ENCODE peak calls at places on chromosomes 6 and 20, in six cellular contexts. C, I, Y, G, E and N are unnamed samples.

GRCh38 chr20:59376109-59376841 is 75.9 kb downstream of the EDN3 start:
- DNase-seq in C (no peak), I (no peak), Y (no peak), G (no peak), E (no peak), N (no peak)

GRCh38 chr20:34037121-34037520 is 43.4 kb downstream of the RALY start:
- DNase-seq in C (no peak), I (no peak), Y (no peak), G (peak), E (no peak), N (no peak)

GRCh38 chr20:36483919-36484808 is 57.2 kb upstream of the MYL9 start:
- DNase-seq in C (no peak), I (no peak), Y (no peak), G (no peak), E (peak), N (no peak)

GRCh38 chr6:12472601-12473038 is 182.5 kb downstream of the EDN1 start:
- DNase-seq in C (no peak), I (peak), Y (peak), G (peak), E (no peak), N (no peak)

GRCh38 chr6:72941751-72942150 is 283.5 kb downstream of the KHDC1L start:
- DNase-seq in C (no peak), I (no peak), Y (no peak), G (no peak), E (no peak), N (no peak)

GRCh38 chr6:148183776-148184175 is 158.9 kb upstream of the SASH1 start:
- DNase-seq in C (no peak), I (no peak), Y (no peak), G (no peak), E (no peak), N (no peak)

GRCh38 chr6:26240981-26241770 is 123.8 kb upstream of the BTN3A2 start:
- DNase-seq in C (no peak), I (peak), Y (no peak), G (peak), E (peak), N (no peak)

GRCh38 chr6:157966597-157966977 is 15.1 kb upstream of the SYNJ2 start:
- DNase-seq in C (no peak), I (no peak), Y (peak), G (no peak), E (no peak), N (no peak)

GRCh38 chr6:33589723-33590530 is 9.9 kb upstream of the BAK1 start:
- DNase-seq in C (peak), I (peak), Y (peak), G (peak), E (peak), N (peak)

GRCh38 chr20:45550765-45551164 is 3.6 kb upstream of the EPPIN start:
- DNase-seq in C (no peak), I (no peak), Y (no peak), G (no peak), E (no peak), N (no peak)

GRCh38 chr20:45545351-45545750 is 1.9 kb downstream of the EPPIN start:
- DNase-seq in C (no peak), I (no peak), Y (no peak), G (no peak), E (no peak), N (no peak)

GRCh38 chr20:45548410-45548809 is 1.2 kb upstream of the EPPIN start:
- DNase-seq in C (no peak), I (no peak), Y (no peak), G (no peak), E (no peak), N (no peak)

GRCh38 chr20:45547206-45547770 is at the start of gene EPPIN:
- DNase-seq in C (no peak), I (no peak), Y (no peak), G (no peak), E (no peak), N (no peak)

DNA sequence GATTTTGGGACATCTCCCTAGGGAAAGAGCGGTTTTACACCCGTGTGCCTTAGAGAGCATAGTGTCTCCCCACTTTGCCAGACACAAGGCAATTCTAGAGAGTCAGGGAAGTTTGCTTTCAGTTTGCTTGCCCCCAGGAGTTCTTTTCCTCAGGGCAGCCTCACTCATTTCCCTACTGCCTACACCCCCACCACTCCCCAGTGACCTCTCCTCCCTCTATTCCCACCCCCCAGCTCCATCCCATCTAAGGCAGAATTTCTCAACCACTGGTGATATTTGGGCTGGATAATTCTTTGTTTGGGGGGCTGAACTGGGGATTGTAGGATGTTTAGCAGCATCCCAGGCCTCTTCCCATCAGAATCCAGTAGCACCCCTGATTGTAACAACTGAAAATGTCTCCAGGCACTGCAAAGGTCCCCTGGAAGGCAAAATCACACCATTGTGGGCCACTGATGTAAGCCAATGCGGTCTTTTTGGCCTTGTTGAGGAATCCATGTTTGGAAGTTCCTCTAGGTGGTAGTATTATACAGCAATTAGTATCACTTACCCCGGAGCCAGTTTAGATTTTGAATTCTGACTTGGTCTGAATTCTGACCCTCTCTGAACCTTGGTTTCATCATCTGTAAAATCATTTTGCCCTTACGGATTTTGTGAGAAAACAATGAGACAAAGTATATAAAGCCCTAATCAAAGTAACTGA is 1.3 kb downstream of the EPPIN start:
- DNase-seq in C (no peak), I (peak), Y (no peak), G (peak), E (no peak), N (no peak)
- TF ChIP-seq CTCF in C (peak), I (peak), Y (peak), G (peak), E (no peak), N (no peak)

DNA sequence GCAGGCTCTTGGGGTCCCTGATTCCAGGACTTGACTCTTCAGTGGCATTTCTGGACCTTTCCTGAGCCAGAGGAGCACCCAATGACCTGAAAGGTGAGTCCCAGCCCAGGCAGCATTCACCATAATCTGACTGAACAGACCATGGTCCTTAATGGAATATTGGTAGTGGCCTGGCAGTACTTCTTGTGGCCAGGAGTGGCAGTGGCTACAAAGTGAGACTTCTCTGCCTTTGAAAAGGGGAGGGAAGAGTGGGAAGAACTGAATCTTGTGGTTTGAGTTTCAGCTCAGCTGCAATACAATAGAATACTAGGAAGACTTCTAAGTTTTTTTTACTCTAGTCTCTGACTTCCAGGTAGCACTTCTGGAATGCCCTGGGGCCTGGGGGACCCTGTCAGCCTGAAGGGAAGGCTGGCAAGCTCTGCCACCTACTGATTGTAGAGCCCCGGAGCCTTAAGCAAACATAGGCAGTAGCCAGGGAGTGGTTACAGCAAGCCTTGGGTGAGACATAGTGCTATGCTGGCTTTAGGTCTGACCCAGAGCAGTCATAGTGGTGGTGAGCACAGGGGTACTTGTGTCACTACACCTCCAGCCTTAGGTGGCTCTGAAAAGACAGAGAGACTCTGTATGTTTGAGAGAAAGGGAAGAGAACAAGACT is 674.2 kb upstream of the MANEA start:
- DNase-seq in C (no peak), I (no peak), Y (no peak), G (no peak), E (no peak), N (no peak)
- TF ChIP-seq CTCF in C (no peak), I (no peak), Y (no peak), G (no peak), E (no peak), N (no peak)

GRCh38 chr6:41073203-41073967 is 611 bp downstream of the NFYA start:
- DNase-seq in C (peak), I (peak), Y (peak), G (peak), E (peak), N (peak)
- TF ChIP-seq CTCF in C (peak), I (peak), Y (no peak), G (no peak), E (peak), N (peak)

GRCh38 chr20:24704899-24705298 is 235.5 kb downstream of the SYNDIG1 start:
- DNase-seq in C (no peak), I (no peak), Y (no peak), G (no peak), E (no peak), N (no peak)

GRCh38 chr20:24703284-24703610 is 233.8 kb downstream of the SYNDIG1 start:
- DNase-seq in C (no peak), I (no peak), Y (no peak), G (no peak), E (no peak), N (no peak)

GRCh38 chr20:24708411-24709295 is 239.2 kb downstream of the SYNDIG1 start:
- DNase-seq in C (peak), I (no peak), Y (no peak), G (no peak), E (no peak), N (no peak)

GRCh38 chr20:24702501-24703283 is 233.3 kb downstream of the SYNDIG1 start:
- DNase-seq in C (no peak), I (no peak), Y (no peak), G (no peak), E (no peak), N (no peak)

GRCh38 chr20:24705486-24705885 is 236.1 kb downstream of the SYNDIG1 start:
- DNase-seq in C (no peak), I (no peak), Y (no peak), G (no peak), E (no peak), N (no peak)
- TF ChIP-seq CTCF in C (no peak), I (no peak), Y (no peak), G (no peak), E (no peak), N (no peak)

GRCh38 chr20:63707558-63708300 is at the start of the genes ARFRP1 and ZGPAT:
- DNase-seq in C (peak), I (peak), Y (peak), G (peak), E (peak), N (peak)

GRCh38 chr20:63705232-63706026 is 2.3 kb downstream of the ARFRP1 start:
- DNase-seq in C (no peak), I (no peak), Y (peak), G (no peak), E (no peak), N (no peak)

GRCh38 chr20:63706027-63706695 is 1.6 kb downstream of the ARFRP1 start:
- DNase-seq in C (no peak), I (no peak), Y (peak), G (no peak), E (no peak), N (no peak)

GRCh38 chr20:63708301-63709148 is 686 bp downstream of the ZGPAT start:
- DNase-seq in C (peak), I (no peak), Y (peak), G (no peak), E (no peak), N (peak)

DNA sequence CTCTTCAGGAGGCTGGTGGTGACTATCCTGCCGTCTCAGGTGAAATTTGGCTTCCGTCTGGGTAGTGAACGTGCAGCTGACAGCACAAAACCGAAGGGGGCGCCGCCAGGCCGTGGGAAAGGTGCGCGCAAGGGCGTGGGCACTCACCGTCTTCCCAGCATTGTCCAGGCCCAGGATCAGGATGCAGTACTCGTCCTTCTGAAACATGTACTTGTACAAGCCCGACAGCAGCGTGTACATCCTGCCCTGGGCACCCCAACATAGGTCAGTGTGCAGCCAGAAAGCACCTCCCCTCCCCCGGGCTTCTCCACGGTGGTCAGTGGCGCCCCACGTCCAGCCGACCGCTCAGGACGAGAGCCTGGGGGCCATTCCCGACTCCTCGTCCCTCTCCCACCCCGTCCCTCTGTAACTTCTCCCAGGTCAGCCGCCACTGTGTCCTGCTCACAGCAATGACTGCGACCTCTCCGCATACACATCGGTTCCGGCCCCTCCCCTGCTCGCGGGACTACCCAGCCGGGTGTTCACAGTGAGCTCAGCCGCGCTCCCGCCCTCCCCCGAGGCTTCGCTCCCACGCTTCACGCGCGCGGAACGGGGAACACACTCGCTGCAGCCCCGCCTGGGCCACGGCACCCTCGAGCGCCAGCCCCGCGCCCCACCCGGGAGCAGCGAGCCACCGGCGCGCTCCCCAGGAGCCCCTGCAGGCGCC is 771 bp downstream of the ARFRP1 start:
- DNase-seq in C (peak), I (peak), Y (peak), G (peak), E (peak), N (peak)
- TF ChIP-seq CTCF in C (peak), I (peak), Y (no peak), G (peak), E (peak), N (no peak)

GRCh38 chr20:47054506-47054905 is 159.9 kb downstream of the EYA2 start:
- DNase-seq in C (no peak), I (no peak), Y (no peak), G (no peak), E (no peak), N (no peak)
- TF ChIP-seq CTCF in C (no peak), I (no peak), Y (no peak), G (no peak), E (no peak), N (no peak)

GRCh38 chr6:6505111-6505510 is 83.4 kb upstream of the LY86 start:
- DNase-seq in C (no peak), I (no peak), Y (no peak), G (no peak), E (no peak), N (no peak)
- TF ChIP-seq CTCF in C (peak), I (no peak), Y (no peak), G (no peak), E (peak), N (no peak)

GRCh38 chr6:153106021-153106420 is 25.1 kb downstream of the RGS17 start:
- DNase-seq in C (no peak), I (no peak), Y (no peak), G (no peak), E (no peak), N (no peak)

GRCh38 chr6:153104220-153104619 is 26.9 kb downstream of the RGS17 start:
- DNase-seq in C (no peak), I (no peak), Y (no peak), G (no peak), E (no peak), N (no peak)

GRCh38 chr6:153103256-153103655 is 27.8 kb downstream of the RGS17 start:
- DNase-seq in C (no peak), I (no peak), Y (no peak), G (no peak), E (no peak), N (no peak)

GRCh38 chr6:153108320-153108719 is 22.8 kb downstream of the RGS17 start:
- DNase-seq in C (no peak), I (no peak), Y (no peak), G (peak), E (no peak), N (no peak)
- TF ChIP-seq CTCF in C (peak), I (peak), Y (no peak), G (peak), E (peak), N (no peak)